ENCODE peak calls at places on chromosomes 4 and X, in eight cellular contexts. U is fibroblast of lung, K is SK-N-SH, F is uterus, Q is IMR-90, W is Panc1, E is Caco-2, B is mammary epithelial cell. G is an unnamed sample.

GRCh38 chrX:70754169-70754843 is 154.2 kb downstream of the TEX11 start:
- DNase-seq in U (no peak), W (no peak), K (no peak), F (no peak), E (no peak), Q (no peak), B (no peak), G (no peak)

GRCh38 chrX:53251307-53251706 is 26.3 kb upstream of the KDM5C start:
- DNase-seq in W (no peak), F (no peak), K (no peak), U (peak; percentile 4), Q (peak; percentile 55), B (no peak), E (no peak), G (no peak)

GRCh38 chr4:41360911-41361830 is 104.4 kb downstream of the UCHL1 start:
- DNase-seq in W (no peak), Q (no peak), U (peak; percentile 36), F (peak; percentile 20), E (no peak), B (peak; percentile 13), K (peak; percentile 46), G (no peak)

GRCh38 chr4:29304595-29304994 is 1415.6 kb upstream of the PCDH7 start:
- DNase-seq in E (no peak), Q (peak; percentile 42), U (no peak), K (no peak), W (no peak), B (no peak), F (no peak), G (no peak)

GRCh38 chr4:185128272-185129119 is 14.6 kb upstream of the SLC25A4 start:
- DNase-seq in E (no peak), Q (no peak), F (peak; percentile 33), B (peak; percentile 20), W (no peak), U (peak; percentile 19), K (peak; percentile 83), G (no peak)

GRCh38 chrX:154818916-154819770 is 13.9 kb upstream of the MPP1 start:
- DNase-seq in K (no peak), B (no peak), E (no peak), U (no peak), Q (no peak), F (no peak), W (no peak), G (no peak)

GRCh38 chr4:144591401-144591800 is 54.6 kb upstream of the HHIP start:
- DNase-seq in U (peak; percentile 83), E (no peak), K (no peak), W (no peak), B (peak; percentile 70), F (no peak), Q (peak; percentile 89), G (peak; percentile 81)

GRCh38 chr4:23106516-23106915 is 413.8 kb downstream of the GBA3 start:
- DNase-seq in K (no peak), B (no peak), E (no peak), U (no peak), W (no peak), F (no peak), Q (no peak), G (no peak)

GRCh38 chr4:143728171-143728570 is 27.7 kb upstream of the FREM3 start:
- DNase-seq in F (no peak), W (no peak), K (no peak), B (no peak), U (peak; percentile 66), Q (peak; percentile 0), E (no peak), G (no peak)

GRCh38 chrX:85815203-85815751 is 232.1 kb downstream of the CHM start:
- DNase-seq in B (no peak), W (no peak), U (no peak), F (no peak), K (no peak), Q (no peak), E (no peak), G (no peak)

GRCh38 chr4:182276214-182277109 is 33.3 kb downstream of the TENM3 start:
- DNase-seq in U (no peak), W (no peak), Q (no peak), B (no peak), K (peak; percentile 44), F (no peak), E (no peak), G (no peak)

GRCh38 chr4:8613421-8614364 is 21.1 kb downstream of the CPZ start:
- DNase-seq in U (no peak), F (no peak), W (no peak), K (no peak), E (no peak), B (no peak), Q (no peak), G (no peak)

GRCh38 chrX:39472161-39472560 is 625.6 kb downstream of the BCOR start:
- DNase-seq in E (no peak), B (no peak), F (no peak), W (no peak), U (no peak), Q (no peak), K (no peak), G (no peak)

GRCh38 chr4:86595426-86595805 is 1.3 kb downstream of the PTPN13 start:
- DNase-seq in U (peak; percentile 45), Q (peak; percentile 30), B (peak; percentile 44), W (no peak), E (no peak), K (peak; percentile 12), F (no peak), G (peak; percentile 33)

GRCh38 chrX:124641737-124642491 is 295.6 kb downstream of the SH2D1A start:
- DNase-seq in Q (no peak), F (no peak), E (no peak), B (no peak), K (no peak), W (no peak), U (no peak), G (no peak)

GRCh38 chr4:103306870-103307345 is 108.8 kb upstream of the CENPE start:
- DNase-seq in E (peak; percentile 82), K (peak; percentile 15), B (no peak), W (no peak), U (no peak), Q (no peak), F (no peak), G (no peak)

GRCh38 chr4:183912585-183912984 is 7.5 kb downstream of the STOX2 start:
- DNase-seq in K (no peak), E (no peak), Q (peak; percentile 86), F (no peak), W (no peak), U (peak; percentile 69), B (peak; percentile 73), G (no peak)

GRCh38 chr4:74014332-74014731 is 15.9 kb upstream of the CXCL5 start:
- DNase-seq in Q (peak; percentile 12), E (no peak), K (no peak), B (no peak), U (no peak), W (no peak), F (no peak), G (no peak)

GRCh38 chr4:170610464-170610863 is 520.7 kb upstream of the AADAT start:
- DNase-seq in F (no peak), B (no peak), E (no peak), K (no peak), Q (no peak), U (no peak), W (no peak), G (no peak)

GRCh38 chrX:128884430-128884829 is 638.9 kb downstream of the SMARCA1 start:
- DNase-seq in W (no peak), K (no peak), Q (no peak), F (no peak), B (no peak), E (no peak), U (no peak), G (no peak)

GRCh38 chr4:156971168-156971601 is 414 bp downstream of the PDGFC start:
- DNase-seq in W (no peak), U (no peak), Q (no peak), K (peak; percentile 64), B (no peak), F (peak; percentile 32), E (no peak), G (peak; percentile 60)

GRCh38 chrX:103586659-103587058 is 1.3 kb downstream of the TCEAL4 start:
- DNase-seq in U (no peak), W (no peak), K (no peak), B (no peak), F (no peak), Q (no peak), E (no peak), G (no peak)
- H3K4me3 ChIP-seq in U (peak overlapping the region; percentile 77), W (peak overlapping the region; percentile 81), K (peak overlapping the region; percentile 63), B (peak overlapping the region; percentile 59), F (peak overlapping the region; percentile 67), Q (peak overlapping the region; percentile 100), E (no peak overlapping the region), G (peak overlapping the region; percentile 71)

DNA sequence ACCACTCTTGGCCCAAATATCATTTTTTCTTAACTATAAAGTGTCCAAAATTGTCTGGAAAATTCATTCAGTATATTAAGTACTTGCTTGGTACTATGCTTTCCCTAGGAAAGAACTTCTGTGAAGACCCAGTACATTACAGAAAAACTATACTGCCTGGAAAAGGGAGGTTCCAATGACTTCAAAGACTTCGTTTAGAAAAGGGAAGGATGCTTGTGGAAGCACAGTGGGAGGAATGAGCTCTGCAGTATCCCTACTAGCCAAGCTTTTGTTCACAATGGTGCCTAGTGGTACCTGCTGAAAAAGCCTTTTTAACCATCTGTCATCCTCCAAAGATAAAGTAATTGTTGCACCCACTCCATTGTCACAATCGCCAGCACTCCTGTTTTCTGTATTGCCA is 7.2 kb downstream of the TEC start:
- DNase-seq in F (no peak), K (no peak), B (no peak), E (no peak), Q (no peak), W (no peak), U (no peak), G (no peak)
- H3K4me1 ChIP-seq in F (no peaks in the 10 kb centered on the region), K (no peaks in the 10 kb centered on the region), B (no peaks in the 10 kb centered on the region), E (no peaks in the 10 kb centered on the region), Q (peaks cover 2% of the 10 kb centered on the region), W (no peaks in the 10 kb centered on the region), U (no peaks in the 10 kb centered on the region), G (no peaks in the 10 kb centered on the region)

GRCh38 chr4:188955066-188955465 is 815.8 kb downstream of the TRIML1 start:
- DNase-seq in E (no peak), W (no peak), K (no peak), Q (no peak), B (no peak), U (no peak), F (no peak), G (no peak)
- H3K27me3 ChIP-seq in E (no peaks in the 10 kb centered on the region), W (no peaks in the 10 kb centered on the region), K (no peaks in the 10 kb centered on the region), Q (no peaks in the 10 kb centered on the region), B (no peaks in the 10 kb centered on the region), U (no peaks in the 10 kb centered on the region), F (no peaks in the 10 kb centered on the region), G (no peaks in the 10 kb centered on the region)

DNA sequence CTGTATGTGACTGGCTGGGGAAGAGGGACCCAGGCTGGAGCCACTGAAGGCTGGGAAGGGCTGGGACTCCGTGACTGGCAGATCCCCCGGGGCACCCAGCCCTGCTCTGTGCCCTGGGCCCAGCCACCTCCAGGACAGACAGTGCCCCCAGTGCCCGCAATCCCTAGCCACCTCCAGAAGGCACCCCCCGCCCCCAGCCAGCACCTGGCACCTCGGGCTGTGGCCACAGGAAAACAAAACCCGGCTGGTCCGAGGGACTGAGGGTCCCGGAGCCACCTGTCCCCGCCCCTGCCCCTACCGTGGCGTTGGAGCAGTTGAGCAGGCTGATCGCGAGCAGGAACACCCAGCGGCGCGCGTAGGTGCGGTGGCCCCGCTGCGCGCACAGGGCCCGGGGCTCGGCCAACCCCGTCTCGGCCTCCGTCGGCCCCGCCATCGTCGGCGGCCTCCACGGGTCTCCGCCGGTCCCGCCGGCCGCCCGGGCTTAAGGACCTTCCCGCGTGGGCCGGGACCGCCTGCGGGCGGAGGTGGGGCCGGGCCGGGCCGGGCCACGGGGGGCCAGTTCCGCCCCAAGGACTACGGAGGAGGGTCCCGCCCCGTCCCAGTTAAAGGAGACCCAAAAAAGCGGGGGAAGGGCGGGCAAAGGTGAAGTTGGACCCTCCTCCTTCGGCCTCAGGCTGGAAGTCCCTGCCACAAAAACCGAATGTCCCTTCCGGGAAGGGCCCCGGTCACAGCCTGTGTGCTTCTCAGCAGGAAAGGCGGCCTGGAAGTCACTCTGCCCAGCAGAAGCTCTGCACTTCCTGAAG is at the start of gene SLC49A3:
- DNase-seq in K (no peak), E (no peak), F (no peak), U (no peak), W (no peak), B (no peak), Q (no peak), G (no peak)
- H3K4me3 ChIP-seq in K (no peak within 1 kb of the TSS), E (no peak within 1 kb of the TSS), F (peak within 1 kb of the TSS; percentile 36), U (no peak within 1 kb of the TSS), W (no peak within 1 kb of the TSS), B (no peak within 1 kb of the TSS), Q (no peak within 1 kb of the TSS), G (no peak within 1 kb of the TSS)

G was measured in HAP-1.